ENCODE peak calls at places on chromosomes 12 and 14, in four cellular contexts. U is astrocyte of the spinal cord, E is ovary, C is spleen. A is an unnamed sample.

GRCh38 chr12:94845110-94845509 is 158.4 kb downstream of the NDUFA12 start:
- DNase-seq in U (no peak), E (no peak), C (no peak), A (no peak)

GRCh38 chr12:122385171-122386041 is 37.1 kb downstream of the CLIP1 start:
- DNase-seq in U (no peak), E (no peak), C (no peak), A (no peak)

GRCh38 chr12:67649165-67650126 is 901 bp downstream of the DYRK2 start:
- DNase-seq in U (peak; percentile 14), E (peak; percentile 61), C (peak; percentile 89), A (peak; percentile 29)

GRCh38 chr12:77104792-77105191 is 39.4 kb upstream of the E2F7 start:
- DNase-seq in U (no peak), E (no peak), C (no peak), A (no peak)

GRCh38 chr14:33714527-33715222 is 236.2 kb downstream of the EGLN3 start:
- DNase-seq in U (peak; percentile 35), E (no peak), C (no peak), A (peak; percentile 39)

GRCh38 chr12:49050507-49051372 is 9.9 kb downstream of the KMT2D start:
- DNase-seq in U (no peak), E (no peak), C (peak; percentile 43), A (no peak)

GRCh38 chr12:22037952-22038351 is 8.1 kb upstream of the CMAS start:
- DNase-seq in U (no peak), E (no peak), C (no peak), A (no peak)

GRCh38 chr14:100076133-100076532 is 10.9 kb downstream of the EVL start:
- DNase-seq in U (no peak), E (no peak), C (no peak), A (peak; percentile 50)

GRCh38 chr12:47882796-47883546 is 21.8 kb downstream of the VDR start:
- DNase-seq in U (no peak), E (no peak), C (no peak), A (no peak)

GRCh38 chr14:105398726-105399440 is 545 bp downstream of the TEX22 start:
- DNase-seq in U (no peak), E (peak; percentile 59), C (no peak), A (peak; percentile 32)

GRCh38 chr12:53575502-53576264 is 50.5 kb downstream of the ATF7 start:
- DNase-seq in U (peak; percentile 59), E (no peak), C (no peak), A (peak; percentile 91)

GRCh38 chr14:32808574-32809098 is 130.0 kb upstream of the NPAS3 start:
- DNase-seq in U (peak; percentile 76), E (no peak), C (no peak), A (peak; percentile 62)

GRCh38 chr14:74035556-74035955 is 16.4 kb downstream of the BBOF1 start:
- DNase-seq in U (peak; percentile 22), E (no peak), C (no peak), A (peak; percentile 10)

GRCh38 chr14:31582286-31582691 is 21.1 kb downstream of the NUBPL start:
- DNase-seq in U (peak; percentile 47), E (peak; percentile 31), C (no peak), A (peak; percentile 41)

GRCh38 chr12:44000309-44000952 is 164.6 kb downstream of the TMEM117 start:
- DNase-seq in U (peak; percentile 6), E (no peak), C (no peak), A (peak; percentile 64)

GRCh38 chr12:26713885-26714383 is 119.1 kb downstream of the ITPR2 start:
- DNase-seq in U (no peak), E (no peak), C (no peak), A (no peak)

GRCh38 chr12:55720894-55721444 is 776 bp downstream of the RDH5 start:
- DNase-seq in U (peak; percentile 94), E (no peak), C (peak; percentile 76), A (peak; percentile 95)

GRCh38 chr12:15808250-15808971 is 19.2 kb upstream of the EPS8 start:
- DNase-seq in U (no peak), E (no peak), C (no peak), A (no peak)

GRCh38 chr12:29157486-29157946 is 8.4 kb downstream of the FAR2 start:
- DNase-seq in U (peak; percentile 83), E (no peak), C (no peak), A (peak; percentile 25)

GRCh38 chr12:3420693-3421092 is 70.3 kb upstream of the PRMT8 start:
- DNase-seq in U (no peak), E (no peak), C (no peak), A (no peak)

GRCh38 chr12:108773798-108774788 is 42.8 kb upstream of the CORO1C start:
- DNase-seq in U (peak; percentile 80), E (peak; percentile 80), C (peak; percentile 84), A (peak; percentile 82)

GRCh38 chr12:34033628-34034296 is 11.5 kb downstream of the ALG10 start:
- DNase-seq in U (peak; percentile 51), E (no peak), C (no peak), A (peak; percentile 70)

GRCh38 chr12:51244269-51244668 is 5.6 kb downstream of the DAZAP2 start:
- DNase-seq in U (no peak), E (no peak), C (no peak), A (peak; percentile 25)

GRCh38 chr14:93035917-93036651 is 79.6 kb downstream of the ITPK1 start:
- DNase-seq in U (peak; percentile 9), E (peak; percentile 65), C (peak; percentile 78), A (peak; percentile 82)

GRCh38 chr12:11650279-11650696 is 814 bp downstream of the ETV6 start:
- DNase-seq in U (no peak), E (peak; percentile 57), C (no peak), A (no peak)

GRCh38 chr14:74853581-74853980 is 22.4 kb downstream of the PROX2 start:
- DNase-seq in U (no peak), E (no peak), C (no peak), A (no peak)

GRCh38 chr12:69583203-69583602 is 2.1 kb upstream of the CCT2 start:
- DNase-seq in U (no peak), E (no peak), C (no peak), A (no peak)

GRCh38 chr12:93662961-93663728 is 14.0 kb upstream of the CRADD start:
- DNase-seq in U (no peak), E (no peak), C (no peak), A (peak; percentile 35)

GRCh38 chr14:50270932-50271331 is 39.6 kb upstream of the SOS2 start:
- DNase-seq in U (no peak), E (no peak), C (no peak), A (no peak)

GRCh38 chr14:68789002-68789797 is 3.7 kb downstream of the ZFP36L1 start:
- DNase-seq in U (peak; percentile 79), E (peak; percentile 78), C (peak; percentile 96), A (peak; percentile 83)

GRCh38 chr14:68786491-68787234 is 6.2 kb downstream of the ZFP36L1 start:
- DNase-seq in U (peak; percentile 69), E (peak; percentile 51), C (peak; percentile 70), A (peak; percentile 92)

GRCh38 chr14:68787235-68787727 is 5.6 kb downstream of the ZFP36L1 start:
- DNase-seq in U (peak; percentile 40), E (peak; percentile 56), C (peak; percentile 82), A (no peak)

GRCh38 chr14:68789798-68790655 is 2.8 kb downstream of the ZFP36L1 start:
- DNase-seq in U (peak; percentile 39), E (no peak), C (peak; percentile 87), A (peak; percentile 61)

DNA sequence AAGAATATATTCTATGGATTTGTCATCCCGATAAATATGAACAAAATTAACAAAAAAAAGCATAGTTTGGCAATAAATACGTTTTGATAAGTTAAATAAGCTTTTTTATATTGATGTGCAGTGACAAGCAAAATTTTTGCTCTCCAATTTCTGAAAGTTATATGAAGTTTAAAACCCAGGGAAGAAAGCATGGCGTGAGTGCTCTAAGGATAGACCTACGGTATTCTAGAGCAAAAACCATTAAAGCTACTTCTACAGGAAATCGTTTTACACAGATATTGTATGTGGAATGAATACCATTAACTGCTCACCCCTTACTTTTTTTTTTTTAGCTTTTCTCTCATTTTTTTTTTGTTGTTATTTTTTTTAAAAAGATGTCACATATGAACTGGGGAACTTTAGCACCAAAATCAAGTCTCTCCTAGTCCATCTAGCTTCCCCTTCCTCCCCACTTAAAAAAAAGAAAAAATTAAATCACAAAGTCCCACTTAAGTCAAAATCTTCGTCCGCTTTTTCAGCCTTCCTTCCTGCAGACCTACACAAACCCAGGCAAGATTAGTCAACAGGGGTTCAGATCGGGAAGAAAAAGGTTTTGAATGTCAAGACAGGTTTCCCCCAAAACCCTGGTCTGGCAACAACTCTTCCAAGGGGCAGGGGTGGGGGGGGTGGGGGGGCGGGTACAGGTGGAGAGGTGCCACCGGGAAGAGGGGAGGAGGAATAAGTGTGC is 4.4 kb downstream of the ZFP36L1 start:
- DNase-seq in U (peak; percentile 20), E (no peak), C (no peak), A (peak; percentile 49)
- H3K4me3 ChIP-seq in U (peak overlapping the region; percentile 96), E (peak overlapping the region; percentile 85), C (peak overlapping the region; percentile 80), A (peak overlapping the region; percentile 95)

DNA sequence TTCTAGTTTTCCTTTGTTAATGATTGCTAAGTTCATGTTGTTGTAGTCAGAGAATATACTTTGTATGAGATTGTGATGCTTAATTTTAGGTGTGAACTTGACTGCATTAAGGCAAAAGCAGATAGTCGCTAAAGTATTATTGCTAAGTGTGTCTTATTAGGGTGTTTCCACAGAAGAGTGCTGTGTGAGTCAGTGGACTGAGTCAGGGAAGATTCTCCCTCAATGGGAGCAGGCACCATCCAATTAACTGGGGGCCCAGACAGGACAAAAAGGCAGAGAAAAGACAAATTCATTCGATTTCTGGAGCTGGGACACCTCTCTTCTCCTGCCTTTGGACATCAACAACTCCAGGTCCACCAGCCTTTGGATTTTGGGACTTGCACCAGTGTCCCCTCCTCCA is 48.5 kb downstream of the BAZ1A start:
- DNase-seq in U (peak; percentile 18), E (no peak), C (no peak), A (peak; percentile 59)
- TF ChIP-seq CTCF in U (no peak), E (no peak), C (no peak), A (no peak)

DNA sequence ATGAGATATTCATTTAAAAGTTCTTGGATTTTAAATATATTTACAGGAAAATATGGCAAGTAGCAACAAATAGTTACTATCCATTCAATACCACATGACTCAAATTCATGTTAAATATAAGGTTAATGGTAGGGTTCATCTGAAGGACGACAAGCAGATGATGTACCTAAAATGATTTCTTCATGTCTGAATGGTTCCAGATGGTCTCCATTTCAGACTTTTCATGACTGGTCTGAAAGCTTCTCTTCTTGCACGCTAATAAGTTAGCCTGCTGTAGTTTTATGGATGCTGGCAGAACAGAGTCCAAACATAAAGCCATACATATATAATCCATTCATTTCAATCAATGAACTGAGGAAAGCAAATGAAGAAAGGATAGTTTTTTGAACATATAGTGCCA is 257.0 kb upstream of the MGAT4C start:
- DNase-seq in U (no peak), E (no peak), C (no peak), A (peak; percentile 27)
- H3K4me3 ChIP-seq in U (no peak overlapping the region), E (no peak overlapping the region), C (no peak overlapping the region), A (no peak overlapping the region)

DNA sequence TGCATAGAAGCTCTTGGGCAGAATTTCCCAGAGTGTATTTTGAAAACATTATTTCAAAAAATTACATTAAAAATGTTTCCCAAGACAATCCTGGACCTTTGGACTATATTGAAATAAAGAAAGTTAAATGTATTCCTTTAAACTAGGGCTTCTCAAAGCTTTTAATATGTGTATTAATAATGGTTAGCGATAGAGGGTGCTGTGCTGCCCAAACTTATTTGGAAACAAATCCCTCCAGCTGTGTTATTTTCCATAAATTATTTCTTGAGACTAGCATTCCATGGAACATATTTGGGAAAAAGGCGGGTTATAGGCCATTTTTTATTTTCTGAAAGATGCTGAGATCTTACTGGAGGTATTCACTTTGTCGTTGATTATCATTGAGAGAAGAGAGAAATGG is 397.8 kb upstream of the MIS18BP1 start:
- DNase-seq in U (no peak), E (no peak), C (no peak), A (no peak)
- TF ChIP-seq CTCF in U (no peak), E (no peak), C (no peak), A (peak; percentile 3)